ENCODE peak calls at places on chromosomes 11 and 22, in six cellular contexts. V is tibial nerve, O is transverse colon, L is K562, J is SK-N-SH, A is sigmoid colon. B is an unnamed sample.

GRCh38 chr22:32080904-32081303 is 37.8 kb downstream of the SLC5A1 start:
- DNase-seq in V (no peak), O (peak; percentile 39), L (peak; percentile 24), J (peak; percentile 73), A (no peak), B (no peak)

GRCh38 chr11:9754041-9754471 is 90.2 kb downstream of the SWAP70 start:
- DNase-seq in V (no peak), O (no peak), L (no peak), J (no peak), A (no peak), B (no peak)

GRCh38 chr11:2929880-2930704 is 872 bp upstream of the PHLDA2 start:
- DNase-seq in V (no peak), O (peak; percentile 79), L (peak; percentile 74), J (peak; percentile 76), A (peak; percentile 70), B (peak; percentile 54)

GRCh38 chr11:117510646-117511045 is 183.0 kb downstream of the CEP164 start:
- DNase-seq in V (no peak), O (no peak), L (no peak), J (no peak), A (no peak), B (no peak)

GRCh38 chr11:111730031-111730430 is 36.2 kb downstream of the PPP2R1B start:
- DNase-seq in V (no peak), O (no peak), L (no peak), J (no peak), A (no peak), B (no peak)

GRCh38 chr11:71283960-71284359 is 31.6 kb upstream of the SHANK2 start:
- DNase-seq in V (no peak), O (peak; percentile 92), L (no peak), J (no peak), A (peak; percentile 46), B (no peak)

GRCh38 chr11:63536669-63537292 is at the start of gene PLAAT4:
- DNase-seq in V (no peak), O (peak; percentile 41), L (no peak), J (no peak), A (peak; percentile 78), B (peak; percentile 58)

GRCh38 chr11:2109541-2110019 is 29.6 kb downstream of the IGF2 start:
- DNase-seq in V (no peak), O (no peak), L (no peak), J (peak; percentile 51), A (no peak), B (no peak)

GRCh38 chr11:44329472-44330230 is 19.7 kb upstream of the ALX4 start:
- DNase-seq in V (no peak), O (no peak), L (no peak), J (no peak), A (no peak), B (no peak)

GRCh38 chr11:28690746-28691145 is 582.6 kb downstream of the METTL15 start:
- DNase-seq in V (no peak), O (no peak), L (no peak), J (no peak), A (no peak), B (no peak)

GRCh38 chr11:73950869-73951710 is at the start of gene DNAJB13:
- DNase-seq in V (no peak), O (peak; percentile 44), L (peak; percentile 85), J (peak; percentile 72), A (peak; percentile 33), B (no peak)

GRCh38 chr11:69265911-69266510 is 27.9 kb upstream of the MYEOV start:
- DNase-seq in V (no peak), O (no peak), L (no peak), J (no peak), A (no peak), B (no peak)

GRCh38 chr11:134515081-134515960 is 103.3 kb upstream of the B3GAT1 start:
- DNase-seq in V (no peak), O (peak; percentile 74), L (no peak), J (no peak), A (peak; percentile 59), B (peak; percentile 1)

GRCh38 chr11:62269654-62270278 is at the start of gene SCGB2A2:
- DNase-seq in V (no peak), O (no peak), L (peak; percentile 37), J (no peak), A (no peak), B (no peak)

GRCh38 chr22:46594947-46595298 is 25.3 kb upstream of the GRAMD4 start:
- DNase-seq in V (no peak), O (no peak), L (no peak), J (no peak), A (peak; percentile 61), B (no peak)

GRCh38 chr22:30212363-30212995 is 34.1 kb downstream of the LIF start:
- DNase-seq in V (peak; percentile 46), O (peak; percentile 29), L (no peak), J (peak; percentile 30), A (peak; percentile 82), B (no peak)

GRCh38 chr11:36254739-36255138 is 34.5 kb downstream of the COMMD9 start:
- DNase-seq in V (no peak), O (no peak), L (no peak), J (no peak), A (no peak), B (no peak)

GRCh38 chr11:65156926-65157325 is 13.1 kb upstream of the SPDYC start:
- DNase-seq in V (no peak), O (no peak), L (no peak), J (no peak), A (no peak), B (no peak)

GRCh38 chr22:49204599-49205214 is 623.0 kb downstream of the BRD1 start:
- DNase-seq in V (no peak), O (no peak), L (no peak), J (no peak), A (peak; percentile 48), B (peak; percentile 8)

GRCh38 chr22:41672780-41673509 is 15.7 kb downstream of the SNU13 start:
- DNase-seq in V (no peak), O (no peak), L (no peak), J (no peak), A (no peak), B (no peak)

GRCh38 chr11:127926721-127927120 is 660.6 kb downstream of the ETS1 start:
- DNase-seq in V (no peak), O (no peak), L (no peak), J (no peak), A (no peak), B (no peak)

GRCh38 chr11:74139151-74139918 is 31.5 kb downstream of the C2CD3 start:
- DNase-seq in V (no peak), O (no peak), L (no peak), J (peak; percentile 9), A (no peak), B (no peak)

GRCh38 chr11:120310875-120311274 is 14.2 kb upstream of the TLCD5 start:
- DNase-seq in V (no peak), O (peak; percentile 55), L (no peak), J (no peak), A (no peak), B (no peak)

GRCh38 chr11:13486926-13487660 is 8.7 kb downstream of the PTH start:
- DNase-seq in V (no peak), O (peak; percentile 57), L (peak; percentile 17), J (no peak), A (no peak), B (peak; percentile 31)

GRCh38 chr11:13120691-13121090 is 111.6 kb downstream of the RASSF10 start:
- DNase-seq in V (no peak), O (no peak), L (no peak), J (no peak), A (no peak), B (no peak)

GRCh38 chr11:129282634-129283033 is 90.5 kb upstream of the ARHGAP32 start:
- DNase-seq in V (no peak), O (peak; percentile 22), L (no peak), J (no peak), A (no peak), B (no peak)

GRCh38 chr11:21912280-21912679 is 280.6 kb upstream of the ANO5 start:
- DNase-seq in V (no peak), O (no peak), L (no peak), J (no peak), A (no peak), B (no peak)

GRCh38 chr11:18490736-18491485 is 35.3 kb downstream of the LDHAL6A start:
- DNase-seq in V (no peak), O (no peak), L (peak; percentile 19), J (no peak), A (no peak), B (no peak)

GRCh38 chr11:18491924-18492323 is 34.8 kb downstream of the TSG101 start:
- DNase-seq in V (no peak), O (no peak), L (no peak), J (no peak), A (no peak), B (no peak)

GRCh38 chr11:18490319-18490718 is 34.7 kb downstream of the LDHAL6A start:
- DNase-seq in V (no peak), O (no peak), L (no peak), J (no peak), A (no peak), B (no peak)

DNA sequence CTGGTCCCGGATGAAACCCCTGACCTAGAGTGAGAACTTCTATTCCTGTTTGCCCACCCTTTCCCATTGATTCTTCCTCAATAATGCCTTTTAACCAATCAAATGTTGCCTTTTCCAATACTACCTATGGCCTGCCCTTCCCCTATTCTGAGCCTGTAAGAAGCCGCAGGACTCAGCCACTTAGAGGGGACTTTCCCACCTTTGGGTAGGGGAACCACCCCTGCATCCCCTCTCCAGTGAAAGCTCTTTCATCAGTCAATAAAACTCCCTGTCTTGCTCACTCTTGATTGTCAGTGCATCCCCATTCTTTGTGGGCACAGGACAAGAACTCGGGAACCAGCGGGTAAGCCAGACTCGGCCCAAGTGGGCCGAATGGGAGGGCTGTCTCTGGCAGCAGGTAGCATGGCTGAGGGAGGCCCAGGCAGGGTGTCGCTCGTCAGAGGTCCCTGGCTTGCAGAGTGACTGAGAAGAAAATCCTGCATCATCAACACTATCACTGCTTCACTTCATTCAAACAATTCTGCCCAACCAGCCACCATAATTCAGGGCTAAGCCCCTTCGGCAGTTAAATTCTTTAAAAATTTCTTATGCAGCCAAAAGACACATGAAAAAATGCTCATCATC is 30.4 kb downstream of the LDHAL6A start:
- DNase-seq in V (no peak), O (no peak), L (no peak), J (no peak), A (no peak), B (no peak)
- H3K27ac ChIP-seq in V (no peak overlapping the region), O (no peak overlapping the region), L (no peak overlapping the region), J (no peak overlapping the region), A (no peak overlapping the region), B (no peak overlapping the region)

GRCh38 chr11:72786305-72787261 is 7.3 kb downstream of the STARD10 start:
- DNase-seq in V (no peak), O (peak; percentile 81), L (no peak), J (no peak), A (no peak), B (no peak)
- TF ChIP-seq EP300 in V (no peak), O (no peak), L (no peak), J (no peak), A (no peak), B (no peak)

GRCh38 chr22:19723165-19723989 is at the start of gene GP1BB:
- DNase-seq in V (no peak), O (peak; percentile 37), L (peak; percentile 99), J (no peak), A (no peak), B (no peak)
- TF ChIP-seq CTCF in V (no peak), O (no peak), L (peak; percentile 16), J (no peak), A (no peak), B (no peak)

DNA sequence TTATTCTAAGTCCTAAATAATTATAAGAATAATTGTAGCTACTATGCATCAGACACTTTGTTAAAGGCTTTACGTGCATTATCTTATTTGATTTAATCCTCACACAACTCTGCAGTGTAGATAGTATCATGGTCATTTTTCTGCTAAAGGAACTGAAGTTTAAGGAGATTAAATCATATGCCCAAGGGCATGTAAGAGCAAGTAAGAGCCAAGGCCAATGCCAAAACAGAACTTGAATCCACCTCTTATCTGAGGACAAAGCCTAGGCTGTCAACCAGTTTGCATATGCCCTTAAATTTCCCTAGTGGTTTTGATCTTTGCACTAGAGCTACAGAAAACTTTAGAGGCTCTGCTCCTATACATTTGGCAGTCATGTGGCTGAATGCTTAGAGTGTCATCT is 65.6 kb upstream of the OR5AK2 start:
- DNase-seq in V (no peak), O (no peak), L (no peak), J (no peak), A (no peak), B (no peak)
- H3K27ac ChIP-seq in V (no peak overlapping the region), O (no peak overlapping the region), L (no peak overlapping the region), J (no peak overlapping the region), A (no peak overlapping the region), B (no peak overlapping the region)